ENCODE peak calls at places on chromosomes 13 and 19, in seven cellular contexts. I, B, E, F, G, X and K are unnamed samples. For H3K36me3 and H3K9me3, the result is how much of the 10 kb centered on the place peaks cover.

GRCh38 chr19:3151563-3152430 is 16.0 kb downstream of the GNA15 start:
- DNase-seq in X (no peak), E (no peak), G (no peak), I (no peak), F (no peak), B (no peak), K (no peak)

GRCh38 chr13:99629641-99630040 is 128.4 kb downstream of the TM9SF2 start:
- DNase-seq in G (no peak), F (no peak), X (no peak), E (no peak), I (no peak), B (no peak), K (no peak)

GRCh38 chr19:19032420-19033175 is 719 bp downstream of the SUGP2 start:
- DNase-seq in E (peak), G (peak), I (peak), X (peak), B (no peak), F (no peak), K (peak)

GRCh38 chr19:42116308-42117075 is 15.8 kb downstream of the POU2F2 start:
- DNase-seq in F (no peak), X (no peak), G (no peak), I (no peak), B (no peak), E (no peak), K (no peak)

GRCh38 chr13:108807841-108808240 is 178.4 kb downstream of the MYO16 start:
- DNase-seq in X (no peak), I (no peak), G (no peak), B (no peak), F (no peak), E (no peak), K (no peak)

GRCh38 chr13:75359266-75359665 is 122.7 kb downstream of the TBC1D4 start:
- DNase-seq in I (no peak), X (no peak), G (no peak), B (no peak), E (peak), F (no peak), K (no peak)

GRCh38 chr19:35757231-35757748 is 461 bp upstream of the HSPB6 start:
- DNase-seq in G (no peak), E (peak), F (no peak), X (peak), B (peak), I (peak), K (no peak)

GRCh38 chr19:38180071-38180470 is 44.0 kb downstream of the DPF1 start:
- DNase-seq in F (no peak), I (no peak), B (no peak), X (no peak), E (no peak), G (no peak), K (no peak)

GRCh38 chr13:73794755-73795154 is 339.4 kb downstream of the KLF12 start:
- DNase-seq in G (no peak), I (no peak), B (no peak), F (no peak), E (no peak), X (no peak), K (no peak)

GRCh38 chr13:93227906-93228801 is 1.5 kb downstream of the GPC6 start:
- DNase-seq in I (peak), X (peak), E (peak), G (no peak), F (no peak), B (no peak), K (peak)

GRCh38 chr13:32199168-32199567 is 116.0 kb downstream of the ZAR1L start:
- DNase-seq in G (no peak), F (no peak), I (no peak), E (no peak), X (no peak), B (no peak), K (no peak)

GRCh38 chr13:80438521-80438920 is 97.6 kb upstream of the SPRY2 start:
- DNase-seq in I (no peak), X (no peak), E (no peak), G (no peak), F (no peak), B (no peak), K (no peak)

GRCh38 chr13:97883356-97883755 is 70.1 kb upstream of the IPO5 start:
- DNase-seq in B (no peak), X (no peak), F (no peak), I (no peak), E (peak), G (no peak), K (no peak)

GRCh38 chr13:52838433-52839107 is 9.9 kb downstream of the PCDH8 start:
- DNase-seq in G (no peak), X (no peak), B (no peak), E (no peak), I (no peak), F (no peak), K (no peak)

GRCh38 chr19:40594657-40595077 is 6.5 kb upstream of the LTBP4 start:
- DNase-seq in X (no peak), F (no peak), E (peak), I (no peak), G (no peak), B (no peak), K (no peak)
- TF ChIP-seq CTCF in X (no peak), F (no peak), E (no peak), I (no peak), G (no peak), B (no peak), K (no peak)

GRCh38 chr13:76523740-76524382 is 362.3 kb downstream of the KCTD12 start:
- DNase-seq in B (no peak), I (no peak), G (no peak), E (peak), X (no peak), F (no peak), K (no peak)

GRCh38 chr13:76519685-76520084 is 366.5 kb downstream of the KCTD12 start:
- DNase-seq in B (no peak), X (no peak), G (no peak), F (no peak), I (no peak), E (no peak), K (no peak)

GRCh38 chr13:76527041-76527440 is 359.2 kb downstream of the KCTD12 start:
- DNase-seq in E (no peak), B (no peak), G (no peak), X (no peak), I (no peak), F (no peak), K (no peak)

DNA sequence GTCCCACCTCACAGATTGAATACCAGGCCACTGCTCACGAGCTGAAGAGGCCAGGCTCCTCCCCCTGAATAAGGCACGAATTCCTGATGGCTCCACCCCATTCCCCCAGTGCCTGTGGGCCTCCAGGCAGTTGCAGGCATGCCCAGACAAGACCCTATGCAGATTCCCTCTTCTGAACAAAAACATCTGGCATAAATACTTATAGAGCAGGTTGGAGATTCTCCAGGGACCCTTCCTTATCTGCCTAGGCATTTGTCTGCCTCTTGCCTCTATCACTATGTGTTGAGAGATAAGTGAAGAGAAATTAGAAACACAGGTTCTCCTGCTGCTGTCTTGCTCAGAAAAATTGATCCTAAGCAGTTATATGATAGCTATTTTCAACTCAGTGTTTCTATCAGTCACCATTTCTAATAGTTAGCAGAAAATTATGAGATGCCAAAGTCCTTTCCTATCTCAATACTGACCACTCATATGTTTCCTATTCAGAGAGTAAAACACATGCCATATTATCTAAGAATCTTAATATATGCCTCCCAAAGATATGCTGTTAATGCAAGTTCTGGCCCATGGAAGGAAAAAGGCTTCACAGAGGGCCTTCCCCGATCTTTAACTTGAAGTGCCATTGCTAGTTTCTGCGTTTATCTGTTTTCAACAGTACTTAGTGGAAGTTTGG is 364.0 kb downstream of the KCTD12 start:
- DNase-seq in G (no peak), X (no peak), B (no peak), I (no peak), F (no peak), E (peak), K (no peak)
- H3K36me3 ChIP-seq in G (under half), X (under half), B (under half), I (under half), F (under half), E (under half), K (under half)

DNA sequence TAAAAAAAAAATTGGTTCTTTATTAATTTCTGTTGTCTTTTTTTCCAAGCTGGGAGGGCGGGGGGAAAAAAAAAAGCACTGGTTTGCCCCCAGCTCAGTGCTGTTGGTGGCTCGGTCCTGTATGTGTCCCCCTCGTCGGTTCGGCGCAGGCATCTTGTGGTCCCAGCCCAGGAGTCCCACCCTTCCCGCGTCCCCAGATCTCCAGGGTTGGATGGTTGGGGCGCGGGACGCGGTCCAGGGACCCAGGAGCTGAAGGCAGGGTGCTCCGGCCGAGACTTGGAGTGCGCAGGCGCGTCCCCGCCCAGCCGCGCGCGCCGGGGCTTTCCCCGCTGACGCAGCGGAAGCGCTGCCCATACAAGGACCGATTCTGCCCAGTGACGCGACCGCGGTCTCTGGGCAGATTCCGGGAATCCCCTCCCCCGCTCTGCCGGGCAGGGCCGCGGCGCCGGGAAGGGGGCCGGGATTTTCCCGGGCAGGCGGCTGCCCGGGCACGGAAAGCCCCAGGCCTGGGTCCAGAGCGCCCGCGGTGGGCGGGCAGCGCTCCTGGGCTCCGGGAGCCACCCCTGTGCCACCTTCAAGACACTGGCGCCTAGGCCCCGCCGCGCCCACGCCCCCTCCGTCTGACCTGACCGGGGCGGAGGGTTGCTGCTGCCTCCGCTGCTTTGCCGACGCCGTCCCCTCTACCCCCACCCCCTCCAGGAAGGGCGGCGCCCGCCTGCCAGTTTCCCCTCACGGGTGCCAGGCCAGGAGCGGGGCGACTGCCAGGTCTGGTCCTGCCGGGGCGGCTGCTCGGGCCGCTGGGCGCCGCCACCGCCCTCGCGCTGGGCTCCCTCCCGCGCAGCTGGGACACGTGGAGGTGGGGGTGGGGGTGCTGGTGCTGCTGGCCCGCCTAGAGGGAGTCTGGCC is 2.3 kb downstream of the JUNB start:
- DNase-seq in F (peak), E (peak), X (peak), G (peak), I (peak), B (peak), K (peak)
- H3K9me3 ChIP-seq in F (under half), E (under half), X (under half), G (under half), I (under half), B (under half), K (under half)

GRCh38 chr19:5067666-5068065 is 98.8 kb downstream of the KDM4B start:
- DNase-seq in X (no peak), I (no peak), G (no peak), E (no peak), B (no peak), F (no peak), K (no peak)

GRCh38 chr19:5066768-5067167 is 97.9 kb downstream of the KDM4B start:
- DNase-seq in B (no peak), X (no peak), I (no peak), F (no peak), G (no peak), E (no peak), K (no peak)

GRCh38 chr19:5064896-5065295 is 96.0 kb downstream of the KDM4B start:
- DNase-seq in X (no peak), G (no peak), I (no peak), E (no peak), F (no peak), B (no peak), K (no peak)

GRCh38 chr19:5063873-5064645 is 95.1 kb downstream of the KDM4B start:
- DNase-seq in B (no peak), F (no peak), E (no peak), X (no peak), G (no peak), I (no peak), K (no peak)

DNA sequence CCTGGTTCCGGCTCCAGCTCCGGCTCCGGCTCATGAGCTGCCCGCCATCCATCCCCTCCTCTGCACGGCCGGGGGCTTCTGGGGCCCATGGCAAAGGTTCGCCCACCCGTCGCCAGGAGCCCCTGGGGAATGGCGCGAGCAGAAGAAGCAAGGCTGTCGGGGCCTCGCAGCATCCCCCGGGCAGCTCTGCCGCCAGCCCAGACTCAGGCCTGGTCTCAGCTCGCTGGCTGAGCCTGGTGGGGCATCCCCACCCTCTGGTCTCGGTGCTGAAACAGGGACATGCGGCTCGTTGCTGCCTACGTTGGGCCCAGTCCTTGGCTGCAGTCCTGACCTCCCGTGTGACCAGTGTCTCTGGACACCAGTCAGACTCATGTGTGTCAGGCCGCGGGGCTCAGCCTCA is 96.8 kb downstream of the KDM4B start:
- DNase-seq in X (no peak), I (no peak), F (no peak), E (no peak), G (no peak), B (no peak), K (no peak)
- TF ChIP-seq CTCF in X (no peak), I (no peak), F (no peak), E (no peak), G (no peak), B (no peak), K (no peak)

DNA sequence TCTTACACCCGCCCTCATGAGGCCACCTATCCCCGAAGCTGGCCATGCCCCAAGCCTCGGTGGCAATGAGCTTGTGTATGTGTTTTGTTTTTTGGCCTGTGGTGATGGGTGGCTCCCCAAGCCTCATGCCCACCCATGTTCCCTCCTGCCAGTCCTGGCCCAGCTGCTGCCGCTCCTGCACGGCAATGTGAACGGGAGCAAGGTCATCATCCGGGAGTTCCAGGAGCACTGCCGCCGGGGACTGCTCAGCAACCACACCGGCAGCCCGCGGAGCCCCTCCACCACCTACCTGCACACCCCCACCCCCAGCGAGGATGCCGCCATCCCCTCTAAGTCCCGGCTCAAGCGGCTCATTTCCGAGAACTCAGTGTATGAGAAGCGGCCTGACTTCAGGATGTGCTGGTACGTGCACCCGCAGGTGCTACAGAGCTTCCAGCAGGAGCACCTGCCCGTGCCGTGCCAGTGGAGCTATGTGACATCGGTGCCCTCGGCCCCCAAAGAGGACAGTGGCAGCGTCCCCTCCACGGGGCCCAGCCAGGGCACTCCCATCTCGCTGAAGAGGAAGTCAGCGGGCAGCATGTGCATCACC is 24.6 kb downstream of the UBXN6 start:
- DNase-seq in E (no peak), B (no peak), X (no peak), F (no peak), I (no peak), G (no peak), K (no peak)
- H3K36me3 ChIP-seq in E (under half), B (under half), X (under half), F (under half), I (under half), G (under half), K (under half)